ENCODE peak calls at places on chromosomes 11 and 22, in ten cellular contexts. H is prostate gland, N is epithelial cell of prostate, C is spleen, P is Panc1, Z is mesendoderm, O is SK-N-SH, T is OCI-LY7, R is caudate nucleus, L is heart right ventricle. F is an unnamed sample.

GRCh38 chr11:47177846-47178245 is 1.2 kb upstream of the ARFGAP2 start:
- DNase-seq in H (no peak), N (no peak), C (peak), P (no peak), Z (no peak), O (no peak), T (no peak), R (no peak), L (peak), F (no peak)

GRCh38 chr22:44660051-44660830 is 41.8 kb upstream of the PRR5 start:
- DNase-seq in H (no peak), N (no peak), C (no peak), P (no peak), Z (no peak), O (peak), T (no peak), R (no peak), L (no peak), F (no peak)

GRCh38 chr11:122038543-122038942 is 77.5 kb downstream of the BLID start:
- DNase-seq in H (no peak), N (no peak), C (no peak), P (no peak), Z (peak), O (no peak), T (no peak), R (no peak), L (no peak), F (peak)

GRCh38 chr11:13717331-13717730 is 48.9 kb downstream of the FAR1 start:
- DNase-seq in H (no peak), N (peak), C (no peak), P (no peak), Z (peak), O (no peak), T (no peak), R (no peak), L (no peak), F (peak)

GRCh38 chr11:64793271-64794160 is 9.5 kb downstream of the MAP4K2 start:
- DNase-seq in H (no peak), N (no peak), C (peak), P (no peak), Z (no peak), O (peak), T (no peak), R (no peak), L (no peak), F (no peak)

GRCh38 chr11:69718147-69718546 is 14.3 kb upstream of the FGF19 start:
- DNase-seq in H (no peak), N (no peak), C (no peak), P (no peak), Z (peak), O (peak), T (peak), R (no peak), L (peak), F (no peak)

GRCh38 chr11:17498058-17498457 is 21.4 kb upstream of the ABCC8 start:
- DNase-seq in H (no peak), N (no peak), C (peak), P (no peak), Z (peak), O (no peak), T (peak), R (no peak), L (no peak), F (no peak)

GRCh38 chr22:23074451-23074850 is 4.1 kb downstream of the GNAZ start:
- DNase-seq in H (no peak), N (no peak), C (peak), P (no peak), Z (no peak), O (no peak), T (no peak), R (no peak), L (no peak), F (no peak)

GRCh38 chr11:92576315-92576714 is 351.7 kb downstream of the FAT3 start:
- DNase-seq in H (no peak), N (no peak), C (no peak), P (no peak), Z (no peak), O (no peak), T (no peak), R (no peak), L (no peak), F (no peak)

GRCh38 chr22:26643368-26644100 is 13.9 kb upstream of the MIAT start:
- DNase-seq in H (no peak), N (no peak), C (no peak), P (no peak), Z (peak), O (no peak), T (no peak), R (no peak), L (no peak), F (no peak)

GRCh38 chr11:78567209-78567608 is 7.5 kb downstream of the NARS2 start:
- DNase-seq in H (no peak), N (no peak), C (no peak), P (no peak), Z (peak), O (no peak), T (peak), R (no peak), L (no peak), F (no peak)

GRCh38 chr22:28938286-28938833 is 55.0 kb downstream of the ZNRF3 start:
- DNase-seq in H (no peak), N (no peak), C (no peak), P (no peak), Z (peak), O (no peak), T (no peak), R (no peak), L (no peak), F (no peak)

GRCh38 chr11:118715837-118716260 is 36.4 kb upstream of the TREH start:
- DNase-seq in H (no peak), N (no peak), C (peak), P (no peak), Z (peak), O (no peak), T (peak), R (no peak), L (no peak), F (no peak)

GRCh38 chr11:46381836-46382643 is 571 bp downstream of the MDK start:
- DNase-seq in H (no peak), N (no peak), C (peak), P (no peak), Z (peak), O (peak), T (no peak), R (no peak), L (no peak), F (no peak)

GRCh38 chr11:41950470-41951143 is 491.2 kb upstream of the LRRC4C start:
- DNase-seq in H (no peak), N (no peak), C (no peak), P (no peak), Z (peak), O (no peak), T (no peak), R (peak), L (no peak), F (no peak)

GRCh38 chr11:35267504-35267903 is 128.5 kb downstream of the CD44 start:
- DNase-seq in H (no peak), N (no peak), C (no peak), P (no peak), Z (no peak), O (no peak), T (no peak), R (no peak), L (no peak), F (peak)

GRCh38 chr11:98495016-98495415 is 525.7 kb upstream of the CNTN5 start:
- DNase-seq in H (no peak), N (no peak), C (no peak), P (no peak), Z (no peak), O (no peak), T (no peak), R (no peak), L (no peak), F (no peak)

GRCh38 chr11:128324531-128325141 is 262.7 kb downstream of the ETS1 start:
- DNase-seq in H (no peak), N (no peak), C (peak), P (no peak), Z (no peak), O (no peak), T (no peak), R (no peak), L (no peak), F (no peak)

GRCh38 chr11:35143509-35144102 is 4.6 kb downstream of the CD44 start:
- DNase-seq in H (no peak), N (no peak), C (no peak), P (no peak), Z (no peak), O (no peak), T (no peak), R (no peak), L (no peak), F (peak)

GRCh38 chr22:37427711-37428635 is 694 bp upstream of the ELFN2 start:
- DNase-seq in H (no peak), N (no peak), C (no peak), P (no peak), Z (no peak), O (peak), T (no peak), R (no peak), L (no peak), F (no peak)

GRCh38 chr11:72737341-72737740 is 14.9 kb downstream of the ARAP1 start:
- DNase-seq in H (no peak), N (no peak), C (no peak), P (no peak), Z (no peak), O (no peak), T (no peak), R (no peak), L (no peak), F (no peak)

GRCh38 chr11:72732329-72732728 is 19.9 kb downstream of the ARAP1 start:
- DNase-seq in H (no peak), N (no peak), C (no peak), P (no peak), Z (no peak), O (no peak), T (no peak), R (no peak), L (no peak), F (no peak)

GRCh38 chr11:72738199-72739141 is 13.7 kb downstream of the ARAP1 start:
- DNase-seq in H (no peak), N (no peak), C (peak), P (no peak), Z (peak), O (no peak), T (peak), R (no peak), L (no peak), F (no peak)

GRCh38 chr11:72736452-72737069 is 15.6 kb downstream of the ARAP1 start:
- DNase-seq in H (no peak), N (no peak), C (peak), P (no peak), Z (peak), O (no peak), T (peak), R (no peak), L (peak), F (peak)

DNA sequence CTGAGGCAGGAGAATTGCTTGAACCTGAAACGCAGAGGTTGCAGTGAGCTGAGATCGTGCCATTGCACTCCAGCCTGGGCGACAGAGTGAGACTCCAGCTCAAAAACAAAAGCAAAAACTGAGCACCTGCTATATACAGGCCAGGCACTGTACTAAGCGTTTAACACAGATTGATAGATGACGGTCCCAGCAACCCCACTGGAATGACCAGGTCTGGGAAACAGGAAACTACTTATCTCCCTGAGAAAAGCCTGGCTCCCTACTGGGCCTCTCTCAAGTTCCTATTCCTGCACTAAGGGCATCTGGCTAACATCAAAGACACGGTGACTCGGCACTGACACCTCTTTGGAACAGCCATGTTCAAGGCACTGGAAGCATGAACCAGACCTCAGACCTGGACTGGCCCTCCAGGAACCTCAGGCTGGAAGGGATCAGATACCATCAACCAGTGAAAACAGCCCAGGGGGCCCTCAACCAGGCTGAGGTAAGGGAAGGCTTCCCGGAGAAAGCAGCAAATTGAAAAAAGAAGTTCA is 16.6 kb downstream of the ARAP1 start:
- DNase-seq in H (no peak), N (no peak), C (peak), P (no peak), Z (peak), O (peak), T (no peak), R (no peak), L (peak), F (no peak)
- H3K27ac ChIP-seq in H (no peak), N (peak), C (peak), P (no peak), Z (peak), O (peak), T (no peak), R (no peak), L (peak), F (peak)

DNA sequence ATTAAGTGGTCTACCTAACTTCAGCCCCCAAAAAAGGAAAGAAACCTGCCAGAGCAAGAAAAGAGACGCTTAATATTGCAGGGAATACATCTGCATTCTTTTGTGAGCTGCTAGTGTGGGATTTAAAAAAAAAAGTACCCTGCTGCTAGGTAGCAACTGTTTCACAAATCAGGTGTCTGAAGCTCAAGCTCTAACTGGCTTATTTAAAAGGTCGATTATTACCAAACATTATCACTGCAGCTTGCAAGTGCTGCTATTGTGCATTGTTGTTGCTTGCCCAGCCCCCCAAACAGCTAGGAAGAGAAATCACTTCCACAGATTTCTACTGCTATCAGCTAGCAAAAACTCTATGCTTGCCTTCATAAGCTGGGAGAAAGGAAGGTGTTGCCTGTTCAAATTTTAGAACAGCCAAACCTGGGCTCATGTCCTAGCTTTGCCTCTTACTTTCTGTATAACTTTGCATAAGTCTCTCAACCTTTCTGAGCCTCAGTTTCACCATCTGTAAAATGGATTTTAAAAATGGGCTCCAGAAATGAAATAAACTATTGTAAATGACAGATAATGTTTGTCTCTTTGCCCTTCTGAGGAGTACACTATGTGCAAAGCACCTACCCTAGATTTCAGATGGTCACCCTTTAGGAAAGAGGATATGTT is 68.9 kb downstream of the FAM168A start:
- DNase-seq in H (no peak), N (no peak), C (no peak), P (no peak), Z (peak), O (no peak), T (no peak), R (no peak), L (no peak), F (no peak)
- H3K27ac ChIP-seq in H (peak), N (no peak), C (no peak), P (peak), Z (peak), O (no peak), T (no peak), R (no peak), L (no peak), F (no peak)

DNA sequence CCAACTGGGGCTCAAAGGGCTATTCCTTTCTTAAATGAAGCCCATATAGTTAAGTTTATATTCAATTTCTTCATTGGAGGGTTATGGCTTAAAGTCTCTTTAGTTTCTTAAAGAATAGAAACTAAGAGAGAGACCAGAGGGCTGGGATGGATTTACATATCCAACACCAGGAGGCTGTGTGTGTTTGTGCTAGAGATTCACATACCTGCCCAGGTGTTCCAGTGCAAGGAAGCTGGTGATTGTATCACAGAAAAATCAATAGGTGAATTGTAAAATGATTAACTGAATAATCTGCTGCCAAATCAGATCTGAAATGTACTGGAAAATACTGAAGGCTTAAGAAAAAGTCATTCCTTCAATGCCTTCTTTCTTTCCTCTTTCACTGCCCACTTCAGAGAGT is 148.2 kb upstream of the BDNF start:
- DNase-seq in H (no peak), N (no peak), C (no peak), P (no peak), Z (no peak), O (no peak), T (no peak), R (no peak), L (no peak), F (no peak)
- H3K27ac ChIP-seq in H (no peak), N (no peak), C (no peak), P (no peak), Z (no peak), O (no peak), T (no peak), R (no peak), L (no peak), F (no peak)

GRCh38 chr11:26828291-26828690 is 106.4 kb upstream of the SLC5A12 start:
- DNase-seq in H (no peak), N (no peak), C (no peak), P (no peak), Z (no peak), O (no peak), T (no peak), R (no peak), L (no peak), F (no peak)
- H3K27ac ChIP-seq in H (no peak), N (no peak), C (no peak), P (no peak), Z (no peak), O (peak), T (no peak), R (no peak), L (no peak), F (no peak)

GRCh38 chr22:43289976-43290663 is 53.1 kb downstream of the SCUBE1 start:
- DNase-seq in H (no peak), N (no peak), C (no peak), P (no peak), Z (no peak), O (peak), T (no peak), R (no peak), L (no peak), F (no peak)
- H3K27ac ChIP-seq in H (peak), N (no peak), C (peak), P (no peak), Z (no peak), O (no peak), T (no peak), R (no peak), L (no peak), F (no peak)

GRCh38 chr11:102144357-102145342 is 34.4 kb downstream of the YAP1 start:
- DNase-seq in H (no peak), N (no peak), C (no peak), P (no peak), Z (no peak), O (no peak), T (no peak), R (no peak), L (peak), F (no peak)
- H3K27ac ChIP-seq in H (no peak), N (peak), C (no peak), P (no peak), Z (no peak), O (peak), T (no peak), R (no peak), L (peak), F (no peak)

F was measured in foreskin keratinocyte.